ENCODE peak calls at places on chromosomes 13 and 19, in ten cellular contexts. N is SJCRH30; M is GM23248; G is CD8-positive, alpha-beta T cell; L is GM23338; Y is tibial artery; U is body of pancreas; E is Peyer's patch; J is kidney; P is endothelial cell of umbilical vein. B is an unnamed sample.
A peak's percentile ranks its signal among the peaks of the same experiment; 100 is the strongest.

GRCh38 chr13:58960909-58961308 is 1202.8 kb downstream of the DIAPH3 start:
- DNase-seq in M (peak; percentile 2), G (no peak), Y (no peak), L (peak; percentile 45), P (peak; percentile 33), U (no peak), E (no peak), J (no peak), N (no peak), B (no peak)

GRCh38 chr19:32061304-32061703 is 284.1 kb upstream of the ZNF507 start:
- DNase-seq in N (no peak), M (no peak), G (no peak), J (no peak), Y (no peak), U (no peak), P (no peak), L (no peak), E (no peak), B (no peak)

GRCh38 chr13:46386996-46387851 is at the start of gene RUBCNL:
- DNase-seq in Y (no peak), L (peak; percentile 74), G (peak; percentile 15), J (peak; percentile 78), P (no peak), E (peak; percentile 86), M (peak; percentile 62), N (no peak), U (peak; percentile 28), B (peak; percentile 19)

GRCh38 chr19:14411161-14411560 is 8.0 kb downstream of the DDX39A start:
- DNase-seq in J (no peak), L (no peak), N (no peak), G (no peak), P (no peak), U (no peak), E (no peak), Y (no peak), M (no peak), B (no peak)

GRCh38 chr13:27853871-27854270 is 61.6 kb downstream of the GSX1 start:
- DNase-seq in P (no peak), N (no peak), L (no peak), M (peak; percentile 47), Y (no peak), G (no peak), E (no peak), J (no peak), U (no peak), B (no peak)

GRCh38 chr13:108357228-108357627 is 87.7 kb downstream of the TNFSF13B start:
- DNase-seq in N (no peak), U (no peak), P (no peak), G (no peak), L (no peak), J (no peak), M (no peak), Y (no peak), E (no peak), B (no peak)

GRCh38 chr13:21478881-21479808 is 20.0 kb upstream of the ZDHHC20 start:
- DNase-seq in Y (no peak), L (peak; percentile 87), G (peak; percentile 56), M (peak; percentile 77), P (peak; percentile 79), N (peak; percentile 48), E (peak; percentile 75), J (no peak), U (peak; percentile 66), B (peak; percentile 51)

GRCh38 chr13:57212989-57213388 is 46.0 kb downstream of the PRR20E start:
- DNase-seq in U (no peak), P (no peak), G (no peak), L (no peak), J (no peak), E (no peak), M (no peak), N (no peak), Y (no peak), B (no peak)

GRCh38 chr19:3801412-3802096 is 15.4 kb upstream of the MATK start:
- DNase-seq in J (peak; percentile 76), L (peak; percentile 90), Y (no peak), M (peak; percentile 45), N (no peak), G (peak; percentile 69), U (peak; percentile 25), P (no peak), E (peak; percentile 77), B (peak; percentile 52)

GRCh38 chr13:31369213-31369612 is 169.4 kb downstream of the B3GLCT start:
- DNase-seq in E (no peak), L (no peak), Y (no peak), M (no peak), J (no peak), U (no peak), N (no peak), P (no peak), G (no peak), B (no peak)

GRCh38 chr13:36778083-36778671 is 40.8 kb upstream of the RFXAP start:
- DNase-seq in M (peak; percentile 30), G (no peak), J (no peak), P (no peak), L (peak; percentile 65), N (peak; percentile 75), Y (no peak), E (no peak), U (no peak), B (no peak)

GRCh38 chr13:110298566-110299321 is 8.2 kb downstream of the COL4A1 start:
- DNase-seq in G (no peak), J (peak; percentile 87), E (peak; percentile 44), M (no peak), U (no peak), Y (no peak), L (peak; percentile 65), P (peak; percentile 54), N (no peak), B (no peak)

GRCh38 chr19:40723661-40724254 is 6.8 kb downstream of the ITPKC start:
- DNase-seq in P (no peak), G (no peak), N (no peak), E (no peak), L (no peak), U (no peak), J (no peak), Y (no peak), M (no peak), B (no peak)

GRCh38 chr19:3184847-3185481 is 766 bp upstream of the NCLN start:
- DNase-seq in G (peak; percentile 70), J (no peak), M (peak; percentile 85), U (peak; percentile 80), P (no peak), Y (peak; percentile 77), N (peak; percentile 72), E (peak; percentile 86), L (peak; percentile 82), B (peak; percentile 79)

GRCh38 chr13:98506343-98507059 is 70.4 kb downstream of the STK24 start:
- DNase-seq in L (no peak), J (no peak), M (no peak), G (no peak), P (no peak), U (no peak), Y (no peak), E (no peak), N (no peak), B (no peak)

GRCh38 chr13:98500963-98501421 is 75.9 kb downstream of the STK24 start:
- DNase-seq in L (no peak), U (no peak), G (no peak), P (no peak), M (no peak), E (no peak), N (no peak), J (no peak), Y (no peak), B (no peak)

GRCh38 chr13:98504371-98504963 is 72.4 kb downstream of the STK24 start:
- DNase-seq in N (no peak), E (no peak), M (no peak), G (no peak), J (no peak), Y (no peak), P (no peak), U (no peak), L (no peak), B (no peak)

GRCh38 chr13:98503175-98504028 is 73.5 kb downstream of the STK24 start:
- DNase-seq in G (no peak), M (peak; percentile 40), U (no peak), L (no peak), P (no peak), N (peak; percentile 71), J (no peak), Y (no peak), E (no peak), B (no peak)

DNA sequence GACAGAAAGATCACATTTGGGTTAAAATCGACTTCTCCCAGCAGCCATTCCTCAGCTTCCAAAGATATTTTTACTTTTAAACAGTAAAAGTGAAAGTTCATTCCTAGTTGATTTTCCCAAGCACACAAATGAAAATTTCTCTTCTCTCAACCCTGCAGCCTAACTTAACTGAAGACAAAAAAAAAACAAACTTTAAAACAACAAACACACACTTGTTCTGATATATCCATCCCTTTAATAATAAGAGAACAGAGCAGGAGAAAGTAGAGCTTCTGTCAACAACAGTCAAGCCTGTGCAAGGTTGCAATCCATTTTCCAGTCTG is 72.9 kb downstream of the STK24 start:
- DNase-seq in P (no peak), E (no peak), N (no peak), U (no peak), Y (no peak), G (no peak), L (no peak), J (no peak), M (no peak), B (no peak)
- H3K4me1 ChIP-seq in P (peaks cover 58% of the 10 kb centered on the region), E (peaks cover 5% of the 10 kb centered on the region), N (peaks cover 58% of the 10 kb centered on the region), U (peaks cover 72% of the 10 kb centered on the region), Y (peaks cover 60% of the 10 kb centered on the region), G (peaks cover 26% of the 10 kb centered on the region), L (peaks cover 34% of the 10 kb centered on the region), J (peaks cover 63% of the 10 kb centered on the region), M (peaks cover 46% of the 10 kb centered on the region), B (peaks cover 43% of the 10 kb centered on the region)

GRCh38 chr19:10548746-10549276 is 5.1 kb downstream of the ATG4D start:
- DNase-seq in E (no peak), J (no peak), M (no peak), Y (no peak), N (no peak), G (no peak), L (no peak), P (no peak), U (no peak), B (no peak)
- H3K4me1 ChIP-seq in E (no peaks in the 10 kb centered on the region), J (no peaks in the 10 kb centered on the region), M (peaks cover 6% of the 10 kb centered on the region), Y (peaks cover 11% of the 10 kb centered on the region), N (no peaks in the 10 kb centered on the region), G (peaks cover 55% of the 10 kb centered on the region), L (no peaks in the 10 kb centered on the region), P (no peaks in the 10 kb centered on the region), U (peaks cover 19% of the 10 kb centered on the region), B (no peaks in the 10 kb centered on the region)

DNA sequence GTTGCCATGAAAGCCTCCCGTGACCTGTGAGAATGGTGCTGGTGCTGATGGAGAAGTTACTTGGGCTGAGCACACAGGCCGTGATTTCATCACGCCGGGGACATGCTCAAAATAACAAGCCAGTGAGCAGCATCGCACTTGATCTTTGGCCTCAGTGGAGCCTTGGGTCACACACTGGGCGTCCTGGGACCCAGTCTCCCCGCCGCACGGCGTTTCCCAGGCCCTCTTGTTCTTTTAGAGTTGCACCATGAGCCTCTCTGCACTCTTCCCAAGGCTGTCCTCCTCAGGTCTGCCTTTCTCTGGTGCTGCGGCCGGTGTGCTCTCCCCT is 9.5 kb upstream of the NDUFS7 start:
- DNase-seq in U (no peak), Y (no peak), M (no peak), G (no peak), P (no peak), J (no peak), N (no peak), E (no peak), L (no peak), B (no peak)
- H3K4me1 ChIP-seq in U (peaks cover 23% of the 10 kb centered on the region), Y (no peaks in the 10 kb centered on the region), M (no peaks in the 10 kb centered on the region), G (no peaks in the 10 kb centered on the region), P (no peaks in the 10 kb centered on the region), J (peaks cover 5% of the 10 kb centered on the region), N (peaks cover 5% of the 10 kb centered on the region), E (no peaks in the 10 kb centered on the region), L (no peaks in the 10 kb centered on the region), B (peaks cover 11% of the 10 kb centered on the region)

GRCh38 chr19:46862504-46862835 is 1.7 kb downstream of the ARHGAP35 start:
- DNase-seq in M (peak; percentile 64), J (peak; percentile 20), G (no peak), U (no peak), N (no peak), E (no peak), Y (no peak), L (no peak), P (peak; percentile 35), B (no peak)
- H3K4me1 ChIP-seq in M (peaks cover 43% of the 10 kb centered on the region), J (peaks cover 29% of the 10 kb centered on the region), G (peaks cover 40% of the 10 kb centered on the region), U (peaks cover 67% of the 10 kb centered on the region), N (peaks cover 27% of the 10 kb centered on the region), E (no peaks in the 10 kb centered on the region), Y (peaks cover 31% of the 10 kb centered on the region), L (peaks cover 54% of the 10 kb centered on the region), P (peaks cover 41% of the 10 kb centered on the region), B (peaks cover 22% of the 10 kb centered on the region)

B was measured in BE2C.